ENCODE peak calls at places on chromosomes 1 and 21, in ten cellular contexts. One of them, this sample, is unnamed.

GRCh38 chr1:46517010-46517600 is 27.5 kb downstream of the DMBX1 start:
- DNase-seq in GM19239: no peak
- DNase-seq in ACHN: peak
- DNase-seq in mucosa of gallbladder: peak
- DNase-seq in occipital lobe: no peak
- DNase-seq in ELF-1: peak
- DNase-seq in cardiac muscle cell: peak
- DNase-seq in MG63: no peak
- DNase-seq in stimulated activated CD4-positive, alpha-beta T cell treated with anti-CD3 and anti-CD28 coated beads, Interleukin-2, amount 100 ng/mL, for 48 hours: no peak
- DNase-seq in H9: peak
- DNase-seq in this sample: peak

GRCh38 chr1:110787328-110788071 is 85.4 kb upstream of the CD53 start:
- DNase-seq in ACHN: no peak
- DNase-seq in MG63: no peak
- DNase-seq in GM19239: no peak
- DNase-seq in occipital lobe: no peak
- DNase-seq in ELF-1: no peak
- DNase-seq in cardiac muscle cell: no peak
- DNase-seq in H9: no peak
- DNase-seq in stimulated activated CD4-positive, alpha-beta T cell treated with anti-CD3 and anti-CD28 coated beads, Interleukin-2, amount 100 ng/mL, for 48 hours: no peak
- DNase-seq in mucosa of gallbladder: no peak
- DNase-seq in this sample: no peak

GRCh38 chr1:195714248-195714647 is 894.0 kb downstream of the KCNT2 start:
- DNase-seq in stimulated activated CD4-positive, alpha-beta T cell treated with anti-CD3 and anti-CD28 coated beads, Interleukin-2, amount 100 ng/mL, for 48 hours: no peak
- DNase-seq in cardiac muscle cell: no peak
- DNase-seq in H9: no peak
- DNase-seq in GM19239: no peak
- DNase-seq in mucosa of gallbladder: no peak
- DNase-seq in ELF-1: no peak
- DNase-seq in occipital lobe: no peak
- DNase-seq in ACHN: no peak
- DNase-seq in MG63: no peak
- DNase-seq in this sample: no peak

GRCh38 chr1:210715072-210715471 is 386.4 kb downstream of the HHAT start:
- DNase-seq in ELF-1: no peak
- DNase-seq in ACHN: peak
- DNase-seq in cardiac muscle cell: no peak
- DNase-seq in H9: no peak
- DNase-seq in mucosa of gallbladder: no peak
- DNase-seq in MG63: peak
- DNase-seq in stimulated activated CD4-positive, alpha-beta T cell treated with anti-CD3 and anti-CD28 coated beads, Interleukin-2, amount 100 ng/mL, for 48 hours: no peak
- DNase-seq in GM19239: no peak
- DNase-seq in occipital lobe: peak
- DNase-seq in this sample: no peak

GRCh38 chr1:200473698-200474371 is 64.0 kb upstream of the ZNF281 start:
- DNase-seq in occipital lobe: no peak
- DNase-seq in GM19239: peak
- DNase-seq in cardiac muscle cell: peak
- DNase-seq in ACHN: peak
- DNase-seq in MG63: no peak
- DNase-seq in ELF-1: no peak
- DNase-seq in H9: no peak
- DNase-seq in mucosa of gallbladder: no peak
- DNase-seq in stimulated activated CD4-positive, alpha-beta T cell treated with anti-CD3 and anti-CD28 coated beads, Interleukin-2, amount 100 ng/mL, for 48 hours: no peak
- DNase-seq in this sample: no peak

GRCh38 chr1:37169743-37170275 is 135.5 kb upstream of the GRIK3 start:
- DNase-seq in GM19239: no peak
- DNase-seq in MG63: no peak
- DNase-seq in cardiac muscle cell: no peak
- DNase-seq in mucosa of gallbladder: peak
- DNase-seq in stimulated activated CD4-positive, alpha-beta T cell treated with anti-CD3 and anti-CD28 coated beads, Interleukin-2, amount 100 ng/mL, for 48 hours: no peak
- DNase-seq in ELF-1: no peak
- DNase-seq in occipital lobe: no peak
- DNase-seq in H9: no peak
- DNase-seq in ACHN: no peak
- DNase-seq in this sample: no peak

GRCh38 chr21:16912075-16912474 is 600.8 kb upstream of the CXADR start:
- DNase-seq in cardiac muscle cell: no peak
- DNase-seq in occipital lobe: no peak
- DNase-seq in stimulated activated CD4-positive, alpha-beta T cell treated with anti-CD3 and anti-CD28 coated beads, Interleukin-2, amount 100 ng/mL, for 48 hours: no peak
- DNase-seq in ELF-1: no peak
- DNase-seq in GM19239: no peak
- DNase-seq in mucosa of gallbladder: no peak
- DNase-seq in ACHN: no peak
- DNase-seq in H9: no peak
- DNase-seq in MG63: no peak
- DNase-seq in this sample: no peak

GRCh38 chr1:162193815-162194214 is 124.3 kb downstream of the NOS1AP start:
- DNase-seq in stimulated activated CD4-positive, alpha-beta T cell treated with anti-CD3 and anti-CD28 coated beads, Interleukin-2, amount 100 ng/mL, for 48 hours: no peak
- DNase-seq in cardiac muscle cell: no peak
- DNase-seq in ELF-1: no peak
- DNase-seq in GM19239: no peak
- DNase-seq in MG63: no peak
- DNase-seq in H9: no peak
- DNase-seq in occipital lobe: no peak
- DNase-seq in ACHN: peak
- DNase-seq in mucosa of gallbladder: no peak
- DNase-seq in this sample: peak

GRCh38 chr1:12594966-12595838 is 22.8 kb downstream of the DHRS3 start:
- DNase-seq in stimulated activated CD4-positive, alpha-beta T cell treated with anti-CD3 and anti-CD28 coated beads, Interleukin-2, amount 100 ng/mL, for 48 hours: no peak
- DNase-seq in MG63: peak
- DNase-seq in GM19239: no peak
- DNase-seq in ACHN: peak
- DNase-seq in ELF-1: peak
- DNase-seq in H9: peak
- DNase-seq in cardiac muscle cell: peak
- DNase-seq in occipital lobe: peak
- DNase-seq in mucosa of gallbladder: peak
- DNase-seq in this sample: peak

GRCh38 chr1:2471587-2472001 is 4.5 kb upstream of the PLCH2 start:
- DNase-seq in stimulated activated CD4-positive, alpha-beta T cell treated with anti-CD3 and anti-CD28 coated beads, Interleukin-2, amount 100 ng/mL, for 48 hours: no peak
- DNase-seq in cardiac muscle cell: no peak
- DNase-seq in H9: no peak
- DNase-seq in mucosa of gallbladder: no peak
- DNase-seq in occipital lobe: no peak
- DNase-seq in GM19239: no peak
- DNase-seq in ACHN: no peak
- DNase-seq in ELF-1: no peak
- DNase-seq in MG63: no peak
- DNase-seq in this sample: no peak

GRCh38 chr1:188055921-188056505 is 1227.3 kb downstream of the PLA2G4A start:
- DNase-seq in stimulated activated CD4-positive, alpha-beta T cell treated with anti-CD3 and anti-CD28 coated beads, Interleukin-2, amount 100 ng/mL, for 48 hours: no peak
- DNase-seq in cardiac muscle cell: no peak
- DNase-seq in GM19239: no peak
- DNase-seq in H9: no peak
- DNase-seq in ACHN: no peak
- DNase-seq in mucosa of gallbladder: no peak
- DNase-seq in MG63: no peak
- DNase-seq in ELF-1: no peak
- DNase-seq in occipital lobe: no peak
- DNase-seq in this sample: no peak

GRCh38 chr1:202638019-202638887 is 72.0 kb downstream of the SYT2 start:
- DNase-seq in occipital lobe: no peak
- DNase-seq in ELF-1: no peak
- DNase-seq in mucosa of gallbladder: no peak
- DNase-seq in H9: no peak
- DNase-seq in GM19239: no peak
- DNase-seq in cardiac muscle cell: no peak
- DNase-seq in ACHN: no peak
- DNase-seq in MG63: no peak
- DNase-seq in stimulated activated CD4-positive, alpha-beta T cell treated with anti-CD3 and anti-CD28 coated beads, Interleukin-2, amount 100 ng/mL, for 48 hours: no peak
- DNase-seq in this sample: peak

GRCh38 chr1:173867141-173867752 is 542 bp downstream of the GAS5 start:
- DNase-seq in ACHN: no peak
- DNase-seq in stimulated activated CD4-positive, alpha-beta T cell treated with anti-CD3 and anti-CD28 coated beads, Interleukin-2, amount 100 ng/mL, for 48 hours: peak
- DNase-seq in mucosa of gallbladder: no peak
- DNase-seq in cardiac muscle cell: peak
- DNase-seq in H9: peak
- DNase-seq in ELF-1: no peak
- DNase-seq in MG63: no peak
- DNase-seq in GM19239: no peak
- DNase-seq in occipital lobe: no peak
- DNase-seq in this sample: no peak

GRCh38 chr1:116585886-116586285 is 15.1 kb upstream of the CD58 start:
- DNase-seq in cardiac muscle cell: no peak
- DNase-seq in ACHN: no peak
- DNase-seq in H9: no peak
- DNase-seq in GM19239: no peak
- DNase-seq in occipital lobe: no peak
- DNase-seq in ELF-1: no peak
- DNase-seq in stimulated activated CD4-positive, alpha-beta T cell treated with anti-CD3 and anti-CD28 coated beads, Interleukin-2, amount 100 ng/mL, for 48 hours: no peak
- DNase-seq in MG63: no peak
- DNase-seq in mucosa of gallbladder: no peak
- DNase-seq in this sample: no peak

GRCh38 chr1:25572107-25572506 is 28.7 kb downstream of the LDLRAP1 start:
- DNase-seq in occipital lobe: no peak
- DNase-seq in ACHN: no peak
- DNase-seq in ELF-1: no peak
- DNase-seq in H9: no peak
- DNase-seq in stimulated activated CD4-positive, alpha-beta T cell treated with anti-CD3 and anti-CD28 coated beads, Interleukin-2, amount 100 ng/mL, for 48 hours: no peak
- DNase-seq in cardiac muscle cell: no peak
- DNase-seq in mucosa of gallbladder: no peak
- DNase-seq in MG63: no peak
- DNase-seq in GM19239: no peak
- DNase-seq in this sample: no peak